ENCODE peak calls at places on chromosomes 16 and 17, in six cellular contexts. L is GM12891, F is lower leg skin, T is gastrocnemius medialis, O is upper lobe of left lung, C is stomach. S is an unnamed sample.
A peak's percentile ranks its signal among the peaks of the same experiment; 100 is the strongest.

GRCh38 chr17:82097187-82097918 is 683 bp downstream of the FASN start:
- DNase-seq in L (peak; percentile 74), F (no peak), T (no peak), O (no peak), C (peak; percentile 58), S (no peak)

GRCh38 chr17:8859029-8859803 is 8.3 kb downstream of the PIK3R6 start:
- DNase-seq in L (no peak), F (no peak), T (no peak), O (peak; percentile 45), C (no peak), S (no peak)

GRCh38 chr17:49388692-49389513 is 25.8 kb downstream of the PHB1 start:
- DNase-seq in L (no peak), F (no peak), T (no peak), O (no peak), C (no peak), S (no peak)

GRCh38 chr17:79532107-79532790 is 78.6 kb downstream of the RBFOX3 start:
- DNase-seq in L (no peak), F (no peak), T (no peak), O (no peak), C (no peak), S (peak; percentile 49)

GRCh38 chr16:29925173-29925804 is 737 bp downstream of the KCTD13 start:
- DNase-seq in L (no peak), F (no peak), T (no peak), O (no peak), C (no peak), S (no peak)

GRCh38 chr17:73976676-73977521 is 226.6 kb upstream of the RPL38 start:
- DNase-seq in L (no peak), F (no peak), T (no peak), O (no peak), C (no peak), S (no peak)

GRCh38 chr16:48583075-48584065 is 26.6 kb downstream of the N4BP1 start:
- DNase-seq in L (no peak), F (no peak), T (no peak), O (no peak), C (no peak), S (no peak)

GRCh38 chr17:2212328-2212981 is 91.1 kb downstream of the SMG6 start:
- DNase-seq in L (no peak), F (peak; percentile 73), T (peak; percentile 79), O (no peak), C (no peak), S (peak; percentile 59)

GRCh38 chr16:4474192-4474961 is at the start of gene NMRAL1:
- DNase-seq in L (peak; percentile 89), F (peak; percentile 93), T (peak; percentile 75), O (peak; percentile 96), C (peak; percentile 92), S (peak; percentile 86)

GRCh38 chr17:68391561-68392268 is 65.6 kb downstream of the WIPI1 start:
- DNase-seq in L (no peak), F (no peak), T (no peak), O (no peak), C (no peak), S (no peak)

GRCh38 chr16:23202166-23202565 is 19.6 kb downstream of the SCNN1G start:
- DNase-seq in L (no peak), F (no peak), T (no peak), O (no peak), C (no peak), S (no peak)

GRCh38 chr17:77745702-77746101 is 212.8 kb upstream of the TNRC6C start:
- DNase-seq in L (no peak), F (no peak), T (no peak), O (no peak), C (no peak), S (no peak)

GRCh38 chr16:82185012-82185411 is 15.0 kb upstream of the MPHOSPH6 start:
- DNase-seq in L (no peak), F (no peak), T (no peak), O (no peak), C (no peak), S (no peak)

GRCh38 chr16:50651835-50652438 is 29.2 kb downstream of the SNX20 start:
- DNase-seq in L (no peak), F (no peak), T (no peak), O (no peak), C (no peak), S (no peak)

GRCh38 chr17:49277638-49278037 is 47.1 kb upstream of the PHOSPHO1 start:
- DNase-seq in L (no peak), F (no peak), T (no peak), O (no peak), C (no peak), S (no peak)

GRCh38 chr16:87305505-87306391 is 11.4 kb downstream of the C16orf95 start:
- DNase-seq in L (no peak), F (no peak), T (no peak), O (no peak), C (no peak), S (no peak)

GRCh38 chr17:55845385-55845784 is 94.5 kb downstream of the PCTP start:
- DNase-seq in L (peak; percentile 15), F (peak; percentile 34), T (peak; percentile 25), O (peak; percentile 26), C (peak; percentile 39), S (peak; percentile 49)

GRCh38 chr17:42387221-42387657 is 1.0 kb downstream of the STAT3 start:
- DNase-seq in L (no peak), F (no peak), T (no peak), O (peak; percentile 60), C (no peak), S (no peak)

GRCh38 chr17:296382-296781 is 56.2 kb downstream of the RPH3AL start:
- DNase-seq in L (no peak), F (no peak), T (no peak), O (peak; percentile 6), C (no peak), S (peak; percentile 3)

GRCh38 chr17:33200587-33200986 is 92.5 kb downstream of the ASIC2 start:
- DNase-seq in L (no peak), F (no peak), T (no peak), O (no peak), C (no peak), S (no peak)

DNA sequence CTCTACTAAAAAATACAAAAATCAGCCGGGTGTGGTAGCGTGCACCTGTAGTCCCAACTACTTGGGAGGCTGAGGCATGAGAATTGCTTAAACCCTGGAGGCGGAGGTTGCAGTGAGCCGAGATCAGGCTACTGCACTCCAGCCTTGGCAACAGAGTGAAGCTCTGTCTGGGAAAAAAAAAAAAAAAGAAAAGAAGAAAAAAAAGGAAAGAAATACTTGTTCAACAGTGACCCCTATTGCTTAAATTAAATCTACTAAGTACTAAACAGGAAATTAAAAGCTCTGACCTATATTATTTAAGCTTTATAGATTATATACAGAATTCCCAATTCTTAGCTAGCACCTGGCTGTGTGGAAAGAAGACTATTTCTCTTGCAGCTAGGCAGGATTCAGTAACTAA is 48.9 kb downstream of the FBXL20 start:
- DNase-seq in L (no peak), F (no peak), T (no peak), O (no peak), C (no peak), S (no peak)
- TF ChIP-seq POLR2A in L (no peak), F (no peak), T (no peak), O (no peak), C (no peak), S (no peak)

GRCh38 chr17:75845058-75845711 is 981 bp upstream of the UNC13D start:
- DNase-seq in L (peak; percentile 96), F (peak; percentile 83), T (peak; percentile 98), O (peak; percentile 94), C (peak; percentile 93), S (peak; percentile 91)
- TF ChIP-seq POLR2A in L (no peak), F (no peak), T (peak; percentile 45), O (peak; percentile 61), C (no peak), S (peak; percentile 46)

GRCh38 chr17:43713494-43714162 is 45.0 kb downstream of the SOST start:
- DNase-seq in L (peak; percentile 54), F (no peak), T (no peak), O (no peak), C (no peak), S (peak; percentile 49)
- TF ChIP-seq POLR2A in L (no peak), F (no peak), T (no peak), O (peak; percentile 6), C (no peak), S (no peak)

DNA sequence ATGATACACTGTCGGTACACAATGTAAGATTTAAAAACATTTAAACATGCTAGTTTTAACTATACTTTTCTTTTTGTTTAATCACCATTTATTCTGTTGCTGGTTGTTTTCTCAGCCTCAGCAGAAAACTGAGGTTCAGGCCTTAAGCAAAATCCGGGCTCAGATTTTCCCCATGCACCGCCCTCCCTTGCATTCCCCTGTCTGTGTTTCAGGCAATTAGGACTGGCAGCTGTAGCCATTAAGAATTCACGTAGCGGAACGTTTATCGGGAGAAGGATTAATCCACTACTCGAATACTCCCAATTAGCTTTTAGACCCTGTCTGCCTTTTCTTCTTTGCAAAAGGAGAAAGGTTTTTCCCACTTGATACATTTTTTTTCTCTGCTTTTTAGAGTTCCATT is 173.0 kb downstream of the RPTOR start:
- DNase-seq in L (no peak), F (no peak), T (no peak), O (no peak), C (no peak), S (no peak)
- TF ChIP-seq POLR2A in L (no peak), F (no peak), T (no peak), O (no peak), C (no peak), S (no peak)

GRCh38 chr17:76268991-76269981 is 4.1 kb downstream of the UBALD2 start:
- DNase-seq in L (no peak), F (no peak), T (peak; percentile 72), O (no peak), C (no peak), S (no peak)

GRCh38 chr17:76270127-76270592 is 5.0 kb downstream of the UBALD2 start:
- DNase-seq in L (no peak), F (no peak), T (no peak), O (no peak), C (no peak), S (no peak)

GRCh38 chr17:76272541-76273434 is 7.6 kb downstream of the UBALD2 start:
- DNase-seq in L (peak; percentile 55), F (no peak), T (peak; percentile 64), O (no peak), C (no peak), S (no peak)

GRCh38 chr17:76271669-76272540 is 6.8 kb downstream of the UBALD2 start:
- DNase-seq in L (peak; percentile 83), F (no peak), T (no peak), O (peak; percentile 51), C (peak; percentile 58), S (no peak)

DNA sequence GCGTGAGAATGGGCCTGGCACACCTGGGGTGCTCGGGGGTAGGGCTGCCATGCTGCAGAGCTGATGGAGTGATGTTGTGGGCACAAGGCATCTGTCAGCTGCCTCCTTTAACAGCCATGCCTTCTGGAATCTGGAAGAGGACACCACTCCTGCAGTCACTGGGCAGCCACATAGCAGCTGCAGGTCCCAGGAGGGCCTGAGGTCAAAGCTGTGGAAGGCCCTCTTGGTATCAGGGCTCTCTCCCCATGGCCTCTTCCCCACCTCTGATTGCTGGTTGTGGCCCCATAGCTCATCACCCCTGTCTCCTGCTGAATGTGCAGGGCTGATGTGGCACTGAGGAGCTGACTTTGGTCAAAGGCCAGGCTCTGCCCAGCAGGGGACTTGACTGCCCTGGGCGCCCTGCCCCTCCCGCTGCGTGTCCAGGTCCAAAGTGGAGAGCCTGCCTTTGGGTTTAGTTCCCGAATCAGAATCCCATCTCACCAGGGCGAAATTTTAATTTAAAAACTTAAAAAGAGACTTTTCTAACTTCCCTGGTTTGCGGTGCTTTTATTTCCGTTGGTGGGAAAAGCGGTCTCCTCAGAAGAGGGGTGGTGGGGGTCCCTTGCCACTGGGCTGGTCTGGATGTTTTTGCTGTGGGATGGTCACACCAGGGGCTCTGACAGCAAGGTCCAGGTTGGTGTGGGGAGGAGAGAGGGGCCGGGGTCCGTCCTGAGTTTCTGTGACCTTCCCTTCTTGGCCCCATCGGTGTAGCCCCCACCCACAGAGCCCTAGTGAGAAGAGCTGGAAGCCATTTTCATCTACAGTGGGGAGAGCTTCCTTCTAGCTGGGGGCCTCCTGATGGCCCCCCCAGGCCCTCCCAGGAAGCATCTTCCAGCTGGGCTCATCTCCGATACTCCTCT is 5.9 kb downstream of the UBALD2 start:
- DNase-seq in L (no peak), F (no peak), T (peak; percentile 79), O (no peak), C (no peak), S (no peak)
- TF ChIP-seq POLR2A in L (peak; percentile 84), F (no peak), T (peak; percentile 40), O (peak; percentile 17), C (no peak), S (no peak)

S was measured in heart left ventricle.